ENCODE peak calls at places on chromosome 5, in five cellular contexts. F, B, R, O and N are unnamed samples.

GRCh38 chr5:83488271-83488670 is 16.7 kb downstream of the VCAN start:
- DNase-seq in F (no peak), B (peak), R (peak), O (no peak), N (no peak)

GRCh38 chr5:116291271-116291670 is 206.4 kb downstream of the COMMD10 start:
- DNase-seq in F (no peak), B (no peak), R (peak), O (no peak), N (no peak)

GRCh38 chr5:14767942-14768837 is 103.4 kb downstream of the ANKH start:
- DNase-seq in F (peak), B (peak), R (no peak), O (no peak), N (no peak)

GRCh38 chr5:83149671-83150070 is 72.3 kb downstream of the XRCC4 start:
- DNase-seq in F (no peak), B (no peak), R (peak), O (peak), N (no peak)

GRCh38 chr5:32981061-32981460 is 269.9 kb downstream of the NPR3 start:
- DNase-seq in F (no peak), B (no peak), R (no peak), O (no peak), N (no peak)

GRCh38 chr5:73278693-73279092 is 105.7 kb downstream of the TMEM174 start:
- DNase-seq in F (no peak), B (peak), R (no peak), O (no peak), N (no peak)

GRCh38 chr5:139641116-139642080 is 6.8 kb upstream of the CXXC5 start:
- DNase-seq in F (no peak), B (no peak), R (no peak), O (no peak), N (no peak)

GRCh38 chr5:140349244-140349643 is 2.8 kb upstream of the HBEGF start:
- DNase-seq in F (no peak), B (peak), R (no peak), O (peak), N (no peak)

GRCh38 chr5:143641549-143641955 is 170.4 kb upstream of the HMHB1 start:
- DNase-seq in F (no peak), B (no peak), R (peak), O (peak), N (no peak)

GRCh38 chr5:158752656-158752973 is 347.1 kb downstream of the EBF1 start:
- DNase-seq in F (no peak), B (no peak), R (no peak), O (no peak), N (no peak)

GRCh38 chr5:103021310-103021709 is 98.6 kb downstream of the GIN1 start:
- DNase-seq in F (no peak), B (no peak), R (peak), O (peak), N (no peak)

GRCh38 chr5:168238422-168238821 is 53.0 kb upstream of the WWC1 start:
- DNase-seq in F (no peak), B (no peak), R (no peak), O (peak), N (no peak)

GRCh38 chr5:168681556-168682183 is 102.5 kb upstream of the PANK3 start:
- DNase-seq in F (no peak), B (no peak), R (peak), O (peak), N (no peak)

GRCh38 chr5:44807269-44807668 is 1.5 kb upstream of the MRPS30 start:
- DNase-seq in F (no peak), B (no peak), R (no peak), O (no peak), N (peak)

GRCh38 chr5:66364186-66364585 is 220.1 kb downstream of the SREK1 start:
- DNase-seq in F (no peak), B (no peak), R (no peak), O (no peak), N (no peak)

GRCh38 chr5:141963706-141964105 is 5.2 kb upstream of the RNF14 start:
- DNase-seq in F (no peak), B (no peak), R (no peak), O (no peak), N (no peak)

GRCh38 chr5:40017151-40017550 is 592.4 kb upstream of the DAB2 start:
- DNase-seq in F (no peak), B (no peak), R (no peak), O (no peak), N (no peak)

GRCh38 chr5:76765249-76765648 is 49.3 kb downstream of the F2R start:
- DNase-seq in F (no peak), B (no peak), R (peak), O (peak), N (no peak)

GRCh38 chr5:111463304-111463703 is 49.0 kb downstream of the STARD4 start:
- DNase-seq in F (peak), B (no peak), R (no peak), O (no peak), N (no peak)

GRCh38 chr5:55171471-55171870 is 1.5 kb downstream of the CDC20B start:
- DNase-seq in F (no peak), B (no peak), R (no peak), O (no peak), N (no peak)

GRCh38 chr5:145918397-145918796 is 18.0 kb upstream of the SH3RF2 start:
- DNase-seq in F (no peak), B (no peak), R (no peak), O (no peak), N (no peak)

GRCh38 chr5:6858419-6858818 is 145.2 kb downstream of the TENT4A start:
- DNase-seq in F (no peak), B (no peak), R (no peak), O (no peak), N (no peak)

GRCh38 chr5:430214-430925 is 12.6 kb upstream of the EXOC3 start:
- DNase-seq in F (no peak), B (no peak), R (no peak), O (no peak), N (no peak)

GRCh38 chr5:45037927-45038326 is 229.2 kb downstream of the MRPS30 start:
- DNase-seq in F (no peak), B (no peak), R (no peak), O (no peak), N (no peak)

GRCh38 chr5:168818586-168818985 is 239.4 kb upstream of the PANK3 start:
- DNase-seq in F (no peak), B (peak), R (no peak), O (no peak), N (no peak)

GRCh38 chr5:151051066-151051930 is 29.5 kb downstream of the TNIP1 start:
- DNase-seq in F (peak), B (peak), R (peak), O (peak), N (peak)

GRCh38 chr5:31731016-31731415 is 92.1 kb downstream of the PDZD2 start:
- DNase-seq in F (no peak), B (no peak), R (no peak), O (no peak), N (no peak)

GRCh38 chr5:34652916-34653315 is 3.2 kb upstream of the RAI14 start:
- DNase-seq in F (no peak), B (no peak), R (peak), O (peak), N (no peak)

GRCh38 chr5:119218830-119219782 is 136.7 kb upstream of the TNFAIP8 start:
- DNase-seq in F (peak), B (no peak), R (peak), O (peak), N (no peak)

GRCh38 chr5:157828031-157828948 is 30.7 kb downstream of the CLINT1 start:
- DNase-seq in F (no peak), B (no peak), R (peak), O (no peak), N (no peak)

GRCh38 chr5:1444361-1445189 is 665 bp downstream of the SLC6A3 start:
- DNase-seq in F (no peak), B (no peak), R (no peak), O (no peak), N (no peak)

GRCh38 chr5:172065431-172066065 is 59.1 kb upstream of the FBXW11 start:
- DNase-seq in F (no peak), B (no peak), R (peak), O (peak), N (no peak)

GRCh38 chr5:81773574-81773973 is 22.7 kb upstream of the SSBP2 start:
- DNase-seq in F (no peak), B (no peak), R (no peak), O (no peak), N (peak)

GRCh38 chr5:173532689-173533250 is 83.7 kb downstream of the BOD1 start:
- DNase-seq in F (no peak), B (no peak), R (no peak), O (no peak), N (no peak)

GRCh38 chr5:164009628-164010027 is 504.2 kb downstream of the MAT2B start:
- DNase-seq in F (no peak), B (no peak), R (no peak), O (no peak), N (no peak)

GRCh38 chr5:168851902-168852321 is 272.7 kb upstream of the PANK3 start:
- DNase-seq in F (no peak), B (peak), R (peak), O (peak), N (peak)

GRCh38 chr5:31886206-31886605 is 247.3 kb downstream of the PDZD2 start:
- DNase-seq in F (no peak), B (no peak), R (no peak), O (no peak), N (no peak)